ENCODE peak calls at places on chromosomes 7 and 10, in ten cellular contexts. One of them, this sample, is unnamed. For H3K4me1 and H3K36me3, the result is how much of the 10 kb centered on the place peaks cover.

GRCh38 chr7:11343818-11344413 is 370.2 kb downstream of the PHF14 start:
- DNase-seq in CD8-positive, alpha-beta memory T cell: no peak
- DNase-seq in SJSA1: peak
- DNase-seq in GM23248: peak
- DNase-seq in fibroblast of lung: peak
- DNase-seq in OCI-LY7: peak
- DNase-seq in RWPE2: no peak
- DNase-seq in neural progenitor cell: peak
- DNase-seq in heart left ventricle: no peak
- DNase-seq in Peyer's patch: no peak
- DNase-seq in this sample: no peak

GRCh38 chr7:5769571-5769970 is 11.9 kb downstream of the RNF216 start:
- DNase-seq in CD8-positive, alpha-beta memory T cell: no peak
- DNase-seq in SJSA1: no peak
- DNase-seq in GM23248: no peak
- DNase-seq in fibroblast of lung: no peak
- DNase-seq in OCI-LY7: no peak
- DNase-seq in RWPE2: no peak
- DNase-seq in neural progenitor cell: no peak
- DNase-seq in heart left ventricle: no peak
- DNase-seq in Peyer's patch: no peak
- DNase-seq in this sample: no peak

GRCh38 chr10:51700228-51700835 is 937 bp upstream of the CSTF2T start:
- DNase-seq in CD8-positive, alpha-beta memory T cell: no peak
- DNase-seq in SJSA1: no peak
- DNase-seq in GM23248: peak
- DNase-seq in fibroblast of lung: peak
- DNase-seq in OCI-LY7: peak
- DNase-seq in RWPE2: no peak
- DNase-seq in neural progenitor cell: peak
- DNase-seq in heart left ventricle: no peak
- DNase-seq in Peyer's patch: peak
- DNase-seq in this sample: peak

GRCh38 chr10:3783313-3783689 is 1.7 kb downstream of the KLF6 start:
- DNase-seq in CD8-positive, alpha-beta memory T cell: peak
- DNase-seq in SJSA1: no peak
- DNase-seq in GM23248: peak
- DNase-seq in fibroblast of lung: peak
- DNase-seq in OCI-LY7: peak
- DNase-seq in RWPE2: no peak
- DNase-seq in neural progenitor cell: peak
- DNase-seq in heart left ventricle: peak
- DNase-seq in Peyer's patch: peak
- DNase-seq in this sample: no peak

GRCh38 chr7:40489844-40490602 is 355.2 kb downstream of the SUGCT start:
- DNase-seq in CD8-positive, alpha-beta memory T cell: no peak
- DNase-seq in SJSA1: no peak
- DNase-seq in GM23248: peak
- DNase-seq in fibroblast of lung: no peak
- DNase-seq in OCI-LY7: no peak
- DNase-seq in RWPE2: no peak
- DNase-seq in neural progenitor cell: no peak
- DNase-seq in heart left ventricle: no peak
- DNase-seq in Peyer's patch: no peak
- DNase-seq in this sample: no peak

GRCh38 chr10:91558473-91558872 is 74.4 kb downstream of the PPP1R3C start:
- DNase-seq in CD8-positive, alpha-beta memory T cell: no peak
- DNase-seq in SJSA1: no peak
- DNase-seq in GM23248: no peak
- DNase-seq in fibroblast of lung: no peak
- DNase-seq in OCI-LY7: no peak
- DNase-seq in RWPE2: no peak
- DNase-seq in neural progenitor cell: no peak
- DNase-seq in heart left ventricle: no peak
- DNase-seq in Peyer's patch: no peak
- DNase-seq in this sample: no peak

GRCh38 chr7:48938539-48938938 is 14.2 kb downstream of the CDC14C start:
- DNase-seq in CD8-positive, alpha-beta memory T cell: no peak
- DNase-seq in SJSA1: no peak
- DNase-seq in GM23248: peak
- DNase-seq in fibroblast of lung: peak
- DNase-seq in OCI-LY7: no peak
- DNase-seq in RWPE2: no peak
- DNase-seq in neural progenitor cell: no peak
- DNase-seq in heart left ventricle: no peak
- DNase-seq in Peyer's patch: no peak
- DNase-seq in this sample: no peak

GRCh38 chr7:91266931-91267557 is 2.8 kb downstream of the FZD1 start:
- DNase-seq in CD8-positive, alpha-beta memory T cell: no peak
- DNase-seq in SJSA1: no peak
- DNase-seq in GM23248: peak
- DNase-seq in fibroblast of lung: peak
- DNase-seq in OCI-LY7: no peak
- DNase-seq in RWPE2: no peak
- DNase-seq in neural progenitor cell: peak
- DNase-seq in heart left ventricle: peak
- DNase-seq in Peyer's patch: no peak
- DNase-seq in this sample: peak

GRCh38 chr7:77696643-77697534 is 630 bp downstream of the RSBN1L start:
- DNase-seq in CD8-positive, alpha-beta memory T cell: peak
- DNase-seq in SJSA1: peak
- DNase-seq in GM23248: peak
- DNase-seq in fibroblast of lung: peak
- DNase-seq in OCI-LY7: peak
- DNase-seq in RWPE2: no peak
- DNase-seq in neural progenitor cell: peak
- DNase-seq in heart left ventricle: peak
- DNase-seq in Peyer's patch: peak
- DNase-seq in this sample: peak

GRCh38 chr7:106610996-106611886 is 49.7 kb downstream of the CCDC71L start:
- DNase-seq in CD8-positive, alpha-beta memory T cell: no peak
- DNase-seq in SJSA1: no peak
- DNase-seq in GM23248: no peak
- DNase-seq in fibroblast of lung: peak
- DNase-seq in OCI-LY7: no peak
- DNase-seq in RWPE2: no peak
- DNase-seq in neural progenitor cell: no peak
- DNase-seq in heart left ventricle: no peak
- DNase-seq in Peyer's patch: no peak
- DNase-seq in this sample: no peak

GRCh38 chr10:19826712-19827111 is 10.5 kb downstream of the PLXDC2 start:
- DNase-seq in CD8-positive, alpha-beta memory T cell: no peak
- DNase-seq in SJSA1: no peak
- DNase-seq in GM23248: no peak
- DNase-seq in fibroblast of lung: peak
- DNase-seq in OCI-LY7: no peak
- DNase-seq in RWPE2: no peak
- DNase-seq in neural progenitor cell: no peak
- DNase-seq in heart left ventricle: no peak
- DNase-seq in Peyer's patch: no peak
- DNase-seq in this sample: no peak

GRCh38 chr10:101018118-101018599 is 12.8 kb downstream of the PDZD7 start:
- DNase-seq in CD8-positive, alpha-beta memory T cell: no peak
- DNase-seq in SJSA1: no peak
- DNase-seq in GM23248: no peak
- DNase-seq in fibroblast of lung: no peak
- DNase-seq in OCI-LY7: peak
- DNase-seq in RWPE2: no peak
- DNase-seq in neural progenitor cell: peak
- DNase-seq in heart left ventricle: no peak
- DNase-seq in Peyer's patch: no peak
- DNase-seq in this sample: no peak

GRCh38 chr10:70222340-70222794 is 10.9 kb downstream of the PPA1 start:
- DNase-seq in CD8-positive, alpha-beta memory T cell: no peak
- DNase-seq in SJSA1: no peak
- DNase-seq in GM23248: peak
- DNase-seq in fibroblast of lung: no peak
- DNase-seq in OCI-LY7: no peak
- DNase-seq in RWPE2: no peak
- DNase-seq in neural progenitor cell: no peak
- DNase-seq in heart left ventricle: no peak
- DNase-seq in Peyer's patch: no peak
- DNase-seq in this sample: no peak

GRCh38 chr10:16437540-16437894 is 707 bp downstream of the PTER start:
- DNase-seq in CD8-positive, alpha-beta memory T cell: no peak
- DNase-seq in SJSA1: no peak
- DNase-seq in GM23248: peak
- DNase-seq in fibroblast of lung: no peak
- DNase-seq in OCI-LY7: peak
- DNase-seq in RWPE2: no peak
- DNase-seq in neural progenitor cell: no peak
- DNase-seq in heart left ventricle: no peak
- DNase-seq in Peyer's patch: no peak
- DNase-seq in this sample: no peak
- H3K27ac ChIP-seq in CD8-positive, alpha-beta memory T cell: peak
- H3K27ac ChIP-seq in SJSA1: peak
- H3K27ac ChIP-seq in GM23248: peak
- H3K27ac ChIP-seq in fibroblast of lung: peak
- H3K27ac ChIP-seq in OCI-LY7: peak
- H3K27ac ChIP-seq in RWPE2: peak
- H3K27ac ChIP-seq in neural progenitor cell: no peak
- H3K27ac ChIP-seq in heart left ventricle: no peak
- H3K27ac ChIP-seq in Peyer's patch: no peak
- H3K27ac ChIP-seq in this sample: peak

GRCh38 chr10:129968937-129969527 is 5.0 kb upstream of the EBF3 start:
- DNase-seq in CD8-positive, alpha-beta memory T cell: no peak
- DNase-seq in SJSA1: no peak
- DNase-seq in GM23248: peak
- DNase-seq in fibroblast of lung: no peak
- DNase-seq in OCI-LY7: no peak
- DNase-seq in RWPE2: no peak
- DNase-seq in neural progenitor cell: peak
- DNase-seq in heart left ventricle: peak
- DNase-seq in Peyer's patch: no peak
- DNase-seq in this sample: no peak

GRCh38 chr10:129966831-129967578 is 2.9 kb upstream of the EBF3 start:
- DNase-seq in CD8-positive, alpha-beta memory T cell: no peak
- DNase-seq in SJSA1: no peak
- DNase-seq in GM23248: no peak
- DNase-seq in fibroblast of lung: no peak
- DNase-seq in OCI-LY7: no peak
- DNase-seq in RWPE2: no peak
- DNase-seq in neural progenitor cell: peak
- DNase-seq in heart left ventricle: no peak
- DNase-seq in Peyer's patch: no peak
- DNase-seq in this sample: peak

GRCh38 chr10:129968020-129968861 is 4.2 kb upstream of the EBF3 start:
- DNase-seq in CD8-positive, alpha-beta memory T cell: no peak
- DNase-seq in SJSA1: no peak
- DNase-seq in GM23248: no peak
- DNase-seq in fibroblast of lung: no peak
- DNase-seq in OCI-LY7: no peak
- DNase-seq in RWPE2: no peak
- DNase-seq in neural progenitor cell: peak
- DNase-seq in heart left ventricle: no peak
- DNase-seq in Peyer's patch: no peak
- DNase-seq in this sample: peak

GRCh38 chr10:129966370-129966769 is 2.3 kb upstream of the EBF3 start:
- DNase-seq in CD8-positive, alpha-beta memory T cell: no peak
- DNase-seq in SJSA1: no peak
- DNase-seq in GM23248: no peak
- DNase-seq in fibroblast of lung: no peak
- DNase-seq in OCI-LY7: no peak
- DNase-seq in RWPE2: no peak
- DNase-seq in neural progenitor cell: no peak
- DNase-seq in heart left ventricle: no peak
- DNase-seq in Peyer's patch: no peak
- DNase-seq in this sample: no peak

GRCh38 chr10:129967579-129968019 is 3.5 kb upstream of the EBF3 start:
- DNase-seq in CD8-positive, alpha-beta memory T cell: no peak
- DNase-seq in SJSA1: no peak
- DNase-seq in GM23248: no peak
- DNase-seq in fibroblast of lung: no peak
- DNase-seq in OCI-LY7: no peak
- DNase-seq in RWPE2: no peak
- DNase-seq in neural progenitor cell: no peak
- DNase-seq in heart left ventricle: no peak
- DNase-seq in Peyer's patch: no peak
- DNase-seq in this sample: no peak
- H3K4me1 ChIP-seq in CD8-positive, alpha-beta memory T cell: under half
- H3K4me1 ChIP-seq in SJSA1: under half
- H3K4me1 ChIP-seq in GM23248: under half
- H3K4me1 ChIP-seq in fibroblast of lung: under half
- H3K4me1 ChIP-seq in OCI-LY7: under half
- H3K4me1 ChIP-seq in RWPE2: under half
- H3K4me1 ChIP-seq in neural progenitor cell: under half
- H3K4me1 ChIP-seq in heart left ventricle: under half
- H3K4me1 ChIP-seq in Peyer's patch: under half
- H3K4me1 ChIP-seq in this sample: under half

GRCh38 chr7:129008645-129009414 is 46.1 kb downstream of the TNPO3 start:
- DNase-seq in CD8-positive, alpha-beta memory T cell: no peak
- DNase-seq in SJSA1: no peak
- DNase-seq in GM23248: no peak
- DNase-seq in fibroblast of lung: no peak
- DNase-seq in OCI-LY7: peak
- DNase-seq in RWPE2: no peak
- DNase-seq in neural progenitor cell: no peak
- DNase-seq in heart left ventricle: no peak
- DNase-seq in Peyer's patch: no peak
- DNase-seq in this sample: no peak
- H3K36me3 ChIP-seq in CD8-positive, alpha-beta memory T cell: under half
- H3K36me3 ChIP-seq in SJSA1: half or more
- H3K36me3 ChIP-seq in GM23248: under half
- H3K36me3 ChIP-seq in fibroblast of lung: under half
- H3K36me3 ChIP-seq in OCI-LY7: half or more
- H3K36me3 ChIP-seq in RWPE2: half or more
- H3K36me3 ChIP-seq in neural progenitor cell: under half
- H3K36me3 ChIP-seq in heart left ventricle: under half
- H3K36me3 ChIP-seq in Peyer's patch: half or more
- H3K36me3 ChIP-seq in this sample: under half

GRCh38 chr10:28984431-28984830 is 304.4 kb upstream of the LYZL1 start:
- DNase-seq in CD8-positive, alpha-beta memory T cell: no peak
- DNase-seq in SJSA1: peak
- DNase-seq in GM23248: peak
- DNase-seq in fibroblast of lung: peak
- DNase-seq in OCI-LY7: no peak
- DNase-seq in RWPE2: peak
- DNase-seq in neural progenitor cell: no peak
- DNase-seq in heart left ventricle: peak
- DNase-seq in Peyer's patch: peak
- DNase-seq in this sample: peak

GRCh38 chr10:28982950-28983349 is 305.6 kb downstream of the BAMBI start:
- DNase-seq in CD8-positive, alpha-beta memory T cell: no peak
- DNase-seq in SJSA1: no peak
- DNase-seq in GM23248: no peak
- DNase-seq in fibroblast of lung: no peak
- DNase-seq in OCI-LY7: no peak
- DNase-seq in RWPE2: no peak
- DNase-seq in neural progenitor cell: no peak
- DNase-seq in heart left ventricle: no peak
- DNase-seq in Peyer's patch: no peak
- DNase-seq in this sample: no peak

GRCh38 chr10:28985137-28985885 is 303.6 kb upstream of the LYZL1 start:
- DNase-seq in CD8-positive, alpha-beta memory T cell: no peak
- DNase-seq in SJSA1: no peak
- DNase-seq in GM23248: no peak
- DNase-seq in fibroblast of lung: no peak
- DNase-seq in OCI-LY7: no peak
- DNase-seq in RWPE2: no peak
- DNase-seq in neural progenitor cell: no peak
- DNase-seq in heart left ventricle: no peak
- DNase-seq in Peyer's patch: no peak
- DNase-seq in this sample: no peak

GRCh38 chr10:28986117-28986792 is 302.6 kb upstream of the LYZL1 start:
- DNase-seq in CD8-positive, alpha-beta memory T cell: no peak
- DNase-seq in SJSA1: peak
- DNase-seq in GM23248: peak
- DNase-seq in fibroblast of lung: peak
- DNase-seq in OCI-LY7: no peak
- DNase-seq in RWPE2: no peak
- DNase-seq in neural progenitor cell: no peak
- DNase-seq in heart left ventricle: no peak
- DNase-seq in Peyer's patch: no peak
- DNase-seq in this sample: no peak

GRCh38 chr10:28983799-28984198 is 305.1 kb upstream of the LYZL1 start:
- DNase-seq in CD8-positive, alpha-beta memory T cell: no peak
- DNase-seq in SJSA1: no peak
- DNase-seq in GM23248: no peak
- DNase-seq in fibroblast of lung: no peak
- DNase-seq in OCI-LY7: no peak
- DNase-seq in RWPE2: no peak
- DNase-seq in neural progenitor cell: no peak
- DNase-seq in heart left ventricle: no peak
- DNase-seq in Peyer's patch: no peak
- DNase-seq in this sample: no peak
- H3K27ac ChIP-seq in CD8-positive, alpha-beta memory T cell: no peak
- H3K27ac ChIP-seq in SJSA1: peak
- H3K27ac ChIP-seq in GM23248: no peak
- H3K27ac ChIP-seq in fibroblast of lung: no peak
- H3K27ac ChIP-seq in OCI-LY7: no peak
- H3K27ac ChIP-seq in RWPE2: no peak
- H3K27ac ChIP-seq in neural progenitor cell: no peak
- H3K27ac ChIP-seq in heart left ventricle: no peak
- H3K27ac ChIP-seq in Peyer's patch: no peak
- H3K27ac ChIP-seq in this sample: no peak